ENCODE peak calls at places on chromosomes 12 and 14, in ten cellular contexts. V is tibial artery, E is left ventricle myocardium inferior, P is PC-3, Z is colonic mucosa, J is prostate gland, B is RWPE2, M is lung, O is heart left ventricle, S is cardiac muscle cell. F is an unnamed sample.

GRCh38 chr14:69153848-69154208 is 909 bp upstream of the DCAF5 start:
- DNase-seq in V (peak; percentile 42), E (peak; percentile 24), P (no peak), Z (peak; percentile 39), J (peak; percentile 17), B (no peak), M (peak; percentile 33), O (peak; percentile 39), S (peak; percentile 45), F (peak; percentile 24)

GRCh38 chr14:104297313-104297704 is 158.9 kb downstream of the KIF26A start:
- DNase-seq in V (no peak), E (peak; percentile 2), P (no peak), Z (no peak), J (no peak), B (peak; percentile 47), M (no peak), O (no peak), S (no peak), F (no peak)

GRCh38 chr12:131098178-131098981 is 144.7 kb downstream of the ADGRD1 start:
- DNase-seq in V (peak; percentile 19), E (no peak), P (no peak), Z (no peak), J (no peak), B (peak; percentile 39), M (no peak), O (peak; percentile 5), S (no peak), F (no peak)

GRCh38 chr12:51389302-51389999 is 1.8 kb downstream of the GALNT6 start:
- DNase-seq in V (no peak), E (no peak), P (peak; percentile 78), Z (peak; percentile 59), J (no peak), B (no peak), M (no peak), O (no peak), S (no peak), F (no peak)

GRCh38 chr12:96289067-96289466 is 94.9 kb downstream of the ELK3 start:
- DNase-seq in V (no peak), E (no peak), P (no peak), Z (no peak), J (no peak), B (no peak), M (no peak), O (no peak), S (no peak), F (no peak)

GRCh38 chr14:67411375-67411774 is 590 bp downstream of the PLEK2 start:
- DNase-seq in V (no peak), E (no peak), P (peak; percentile 32), Z (no peak), J (no peak), B (peak; percentile 38), M (no peak), O (no peak), S (peak; percentile 46), F (no peak)

GRCh38 chr12:6326316-6326959 is 15.4 kb downstream of the TNFRSF1A start:
- DNase-seq in V (no peak), E (peak; percentile 53), P (no peak), Z (no peak), J (no peak), B (no peak), M (no peak), O (peak; percentile 68), S (peak; percentile 80), F (peak; percentile 82)

GRCh38 chr12:1828863-1829262 is 8.5 kb downstream of the LRTM2 start:
- DNase-seq in V (no peak), E (no peak), P (no peak), Z (no peak), J (no peak), B (peak; percentile 49), M (no peak), O (no peak), S (peak; percentile 70), F (no peak)

GRCh38 chr12:83818888-83819287 is 1093.7 kb downstream of the SLC6A15 start:
- DNase-seq in V (no peak), E (no peak), P (peak; percentile 83), Z (no peak), J (peak; percentile 20), B (peak; percentile 46), M (no peak), O (no peak), S (no peak), F (no peak)

GRCh38 chr12:51904951-51905471 is 2.3 kb upstream of the ACVRL1 start:
- DNase-seq in V (peak; percentile 32), E (no peak), P (no peak), Z (no peak), J (no peak), B (no peak), M (no peak), O (peak; percentile 55), S (no peak), F (no peak)

GRCh38 chr12:53845932-53846331 is 92.7 kb upstream of the HOXC13 start:
- DNase-seq in V (no peak), E (no peak), P (peak; percentile 79), Z (no peak), J (no peak), B (no peak), M (no peak), O (no peak), S (no peak), F (no peak)

GRCh38 chr12:96354326-96354725 is 45.9 kb downstream of the CDK17 start:
- DNase-seq in V (no peak), E (no peak), P (no peak), Z (no peak), J (no peak), B (no peak), M (no peak), O (no peak), S (no peak), F (no peak)

GRCh38 chr14:24204163-24205146 is 1.0 kb upstream of the TSSK4 start:
- DNase-seq in V (no peak), E (no peak), P (no peak), Z (no peak), J (no peak), B (no peak), M (no peak), O (no peak), S (no peak), F (no peak)

GRCh38 chr12:69821441-69822204 is 3.4 kb upstream of the MYRFL start:
- DNase-seq in V (no peak), E (no peak), P (peak; percentile 54), Z (no peak), J (no peak), B (no peak), M (no peak), O (no peak), S (no peak), F (no peak)

DNA sequence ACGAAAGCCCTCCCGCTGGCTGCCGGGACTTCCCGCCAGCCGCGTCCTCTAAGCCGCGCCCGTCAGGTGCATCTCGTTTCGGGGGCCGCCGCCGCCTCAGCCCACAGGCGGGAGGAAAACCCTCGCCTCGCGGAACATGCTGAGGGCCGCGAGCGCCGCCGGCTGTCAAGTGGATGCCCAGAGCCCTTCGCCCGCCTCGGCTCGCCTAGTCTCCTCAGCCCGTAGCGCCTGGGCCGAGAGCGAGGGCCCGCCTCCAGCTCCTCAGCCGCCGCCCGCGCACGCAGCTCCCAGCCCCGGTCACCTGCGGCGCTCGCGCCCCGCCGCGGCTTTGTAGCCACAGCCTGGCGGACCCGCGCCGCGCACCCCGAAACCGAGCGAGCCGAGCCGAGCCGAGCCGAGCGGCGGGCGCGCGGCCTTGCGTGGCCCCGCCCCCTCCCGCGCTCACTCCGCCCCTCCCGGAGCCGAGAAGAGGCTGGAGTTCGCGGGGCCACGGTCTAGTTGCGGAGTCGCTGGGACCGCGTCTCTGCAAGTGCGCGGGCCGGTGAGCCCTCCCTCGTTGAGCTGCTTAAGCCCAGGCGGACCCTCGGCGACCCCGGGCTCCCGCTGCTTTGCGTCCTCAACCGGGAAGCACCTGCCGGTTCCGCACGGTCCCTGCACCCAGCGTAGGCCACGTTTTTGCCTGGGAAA is at the start of gene EML5:
- DNase-seq in V (peak; percentile 73), E (peak; percentile 78), P (peak; percentile 81), Z (peak; percentile 84), J (peak; percentile 87), B (peak; percentile 86), M (peak; percentile 88), O (peak; percentile 66), S (peak; percentile 91), F (peak; percentile 85)
- TF ChIP-seq CTCF in V (peak; percentile 52), E (peak; percentile 52), P (no peak), Z (peak; percentile 24), J (peak; percentile 25), B (peak; percentile 67), M (no peak), O (no peak), S (peak; percentile 17), F (peak; percentile 40)

GRCh38 chr12:48978291-48978740 is at the start of gene WNT1:
- DNase-seq in V (no peak), E (no peak), P (no peak), Z (no peak), J (no peak), B (no peak), M (no peak), O (no peak), S (no peak), F (no peak)
- TF ChIP-seq CTCF in V (no peak), E (peak; percentile 42), P (peak; percentile 33), Z (peak; percentile 39), J (no peak), B (peak; percentile 47), M (no peak), O (peak; percentile 8), S (no peak), F (no peak)

DNA sequence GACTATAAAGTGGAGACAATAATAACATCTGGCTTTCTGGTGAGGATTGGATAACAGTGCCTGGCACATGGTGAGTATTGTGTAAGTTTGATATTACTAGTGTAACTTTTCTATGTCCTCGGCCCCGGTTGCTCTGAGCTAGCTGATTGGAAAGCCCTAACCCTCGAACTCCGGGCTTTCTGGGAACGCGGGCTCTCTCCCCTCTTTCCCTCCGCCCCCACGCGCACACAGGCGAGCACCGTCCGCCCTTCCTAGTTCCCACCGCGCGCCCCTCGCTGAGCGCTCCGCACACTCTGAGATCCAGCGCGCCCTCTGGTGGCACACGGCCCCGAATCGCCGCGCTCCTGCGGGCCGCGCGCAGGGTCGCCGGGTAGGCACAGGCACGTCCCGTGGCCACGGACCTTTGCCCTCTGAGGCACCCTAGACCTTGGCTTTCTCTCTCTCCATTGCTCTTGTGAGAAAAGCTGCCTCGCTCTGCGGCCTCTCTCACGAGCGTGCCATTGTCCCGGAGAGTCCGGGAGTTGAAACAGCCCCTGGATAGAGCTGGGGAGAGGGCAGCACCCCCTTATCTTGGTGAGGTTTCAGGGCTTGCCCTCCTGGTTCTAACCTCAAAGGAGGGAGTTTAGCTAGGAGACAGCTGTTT is 23.2 kb upstream of the ESRRB start:
- DNase-seq in V (no peak), E (peak; percentile 59), P (peak; percentile 30), Z (peak; percentile 29), J (peak; percentile 20), B (no peak), M (no peak), O (peak; percentile 37), S (peak; percentile 89), F (peak; percentile 84)
- TF ChIP-seq CTCF in V (peak; percentile 80), E (peak; percentile 92), P (peak; percentile 83), Z (peak; percentile 62), J (peak; percentile 71), B (peak; percentile 97), M (peak; percentile 53), O (peak; percentile 84), S (peak; percentile 84), F (peak; percentile 98)

DNA sequence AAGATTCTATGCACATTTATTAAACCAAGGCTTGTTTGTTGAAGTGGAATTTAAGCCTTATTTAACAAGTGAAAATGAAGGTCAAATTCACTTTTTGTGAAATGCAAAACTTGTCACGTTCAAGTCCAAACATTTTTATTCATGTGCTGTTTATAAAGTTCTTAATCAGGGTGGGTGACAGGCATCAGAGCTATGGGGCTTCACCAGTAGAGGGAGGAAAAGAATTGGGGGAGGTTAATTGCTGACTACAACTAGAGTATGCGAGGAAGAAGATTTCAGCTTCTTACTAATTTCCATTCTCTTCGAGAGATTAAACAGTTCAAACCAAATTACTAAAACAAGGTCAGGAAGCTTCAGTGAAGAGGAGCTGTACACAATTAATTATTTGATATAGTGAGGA is 9.7 kb downstream of the MOK start:
- DNase-seq in V (no peak), E (no peak), P (peak; percentile 53), Z (no peak), J (no peak), B (no peak), M (no peak), O (no peak), S (no peak), F (no peak)
- TF ChIP-seq CTCF in V (no peak), E (peak; percentile 37), P (peak; percentile 63), Z (no peak), J (no peak), B (peak; percentile 30), M (no peak), O (no peak), S (peak; percentile 51), F (no peak)

F was measured in GM13977.